ENCODE peak calls at places on chromosomes 1 and 21, in seven cellular contexts. G is HT-29; C is effector memory CD4-positive, alpha-beta T cell; T is GM23248; W is AG08395; K is ACHN; O is foreskin fibroblast. Y is an unnamed sample.

GRCh38 chr1:214280386-214281029 is 451 bp upstream of the SMYD2 start:
- DNase-seq in G (peak), C (no peak), T (peak), W (peak), K (peak), O (peak), Y (no peak)

GRCh38 chr1:166083887-166084286 is 82.9 kb downstream of the FAM78B start:
- DNase-seq in G (no peak), C (no peak), T (no peak), W (no peak), K (no peak), O (no peak), Y (no peak)

GRCh38 chr1:209827384-209828261 is at the start of gene UTP25:
- DNase-seq in G (peak), C (peak), T (peak), W (peak), K (peak), O (peak), Y (peak)

GRCh38 chr1:81650741-81651140 is 150.0 kb upstream of the ADGRL2 start:
- DNase-seq in G (peak), C (no peak), T (no peak), W (no peak), K (no peak), O (no peak), Y (no peak)

GRCh38 chr21:27572681-27573080 is 605.8 kb upstream of the ADAMTS5 start:
- DNase-seq in G (no peak), C (no peak), T (peak), W (peak), K (peak), O (peak), Y (no peak)

GRCh38 chr1:74222701-74223100 is 12.5 kb upstream of the TNNI3K start:
- DNase-seq in G (peak), C (no peak), T (no peak), W (no peak), K (no peak), O (peak), Y (no peak)

GRCh38 chr21:25487046-25487594 is 120.2 kb downstream of the MRPL39 start:
- DNase-seq in G (no peak), C (no peak), T (peak), W (no peak), K (no peak), O (no peak), Y (no peak)

GRCh38 chr1:108512239-108513071 is 47.4 kb upstream of the EEIG2 start:
- DNase-seq in G (peak), C (no peak), T (peak), W (peak), K (peak), O (peak), Y (no peak)

GRCh38 chr1:14184346-14184963 is 414.0 kb upstream of the KAZN start:
- DNase-seq in G (no peak), C (no peak), T (no peak), W (no peak), K (no peak), O (no peak), Y (no peak)

GRCh38 chr21:33203371-33203724 is 26.4 kb upstream of the IFNAR2 start:
- DNase-seq in G (no peak), C (no peak), T (no peak), W (no peak), K (no peak), O (no peak), Y (no peak)

GRCh38 chr1:201731592-201731991 is 97.4 kb upstream of the IPO9 start:
- DNase-seq in G (no peak), C (no peak), T (no peak), W (no peak), K (no peak), O (no peak), Y (no peak)

GRCh38 chr1:107318932-107319331 is 178.1 kb downstream of the NTNG1 start:
- DNase-seq in G (no peak), C (no peak), T (no peak), W (no peak), K (no peak), O (no peak), Y (no peak)

GRCh38 chr21:38637161-38637560 is 138.9 kb upstream of the ERG start:
- DNase-seq in G (no peak), C (no peak), T (peak), W (no peak), K (no peak), O (no peak), Y (no peak)

GRCh38 chr1:169044971-169045370 is 61.5 kb upstream of the ATP1B1 start:
- DNase-seq in G (no peak), C (no peak), T (no peak), W (no peak), K (no peak), O (no peak), Y (no peak)

GRCh38 chr1:15698201-15698600 is 14.1 kb downstream of the PLEKHM2 start:
- DNase-seq in G (no peak), C (no peak), T (no peak), W (no peak), K (no peak), O (no peak), Y (no peak)

GRCh38 chr21:37683396-37684114 is 232.7 kb downstream of the KCNJ6 start:
- DNase-seq in G (no peak), C (no peak), T (no peak), W (no peak), K (no peak), O (no peak), Y (no peak)

GRCh38 chr1:235527196-235527814 is 23.1 kb upstream of the B3GALNT2 start:
- DNase-seq in G (no peak), C (no peak), T (no peak), W (no peak), K (no peak), O (peak), Y (no peak)

GRCh38 chr1:205344010-205344808 is 12.5 kb downstream of the KLHDC8A start:
- DNase-seq in G (no peak), C (no peak), T (peak), W (no peak), K (no peak), O (peak), Y (peak)

GRCh38 chr1:74731399-74732052 is 1.3 kb downstream of the CRYZ start:
- DNase-seq in G (peak), C (no peak), T (peak), W (no peak), K (peak), O (peak), Y (no peak)

GRCh38 chr1:152325111-152325510 is at the start of gene FLG:
- DNase-seq in G (peak), C (no peak), T (no peak), W (no peak), K (no peak), O (no peak), Y (no peak)

GRCh38 chr1:206829282-206829681 is 36.1 kb upstream of the IL20 start:
- DNase-seq in G (no peak), C (no peak), T (no peak), W (no peak), K (no peak), O (no peak), Y (no peak)

GRCh38 chr1:15430787-15431570 is 7.3 kb upstream of the CTRC start:
- DNase-seq in G (peak), C (peak), T (peak), W (peak), K (no peak), O (peak), Y (peak)

GRCh38 chr1:173255214-173255813 is 48.2 kb upstream of the TNFSF4 start:
- DNase-seq in G (peak), C (no peak), T (peak), W (peak), K (peak), O (peak), Y (no peak)

GRCh38 chr1:219422811-219423598 is 189.9 kb downstream of the ZC3H11B start:
- DNase-seq in G (no peak), C (no peak), T (peak), W (peak), K (no peak), O (peak), Y (no peak)

GRCh38 chr1:44523747-44524146 is 118.7 kb downstream of the RNF220 start:
- DNase-seq in G (no peak), C (no peak), T (no peak), W (no peak), K (no peak), O (no peak), Y (no peak)

GRCh38 chr1:38114633-38115032 is 68.0 kb upstream of the POU3F1 start:
- DNase-seq in G (no peak), C (no peak), T (no peak), W (no peak), K (no peak), O (no peak), Y (no peak)

GRCh38 chr1:230855886-230856285 is 12.4 kb downstream of the C1orf198 start:
- DNase-seq in G (no peak), C (no peak), T (no peak), W (no peak), K (no peak), O (peak), Y (no peak)

GRCh38 chr1:161989801-161990200 is 33.9 kb downstream of the OLFML2B start:
- DNase-seq in G (no peak), C (no peak), T (no peak), W (no peak), K (no peak), O (no peak), Y (no peak)

GRCh38 chr1:151715726-151716404 is 738 bp downstream of the CELF3 start:
- DNase-seq in G (no peak), C (no peak), T (no peak), W (no peak), K (no peak), O (no peak), Y (no peak)

GRCh38 chr1:236030572-236030971 is 34.3 kb downstream of the NID1 start:
- DNase-seq in G (no peak), C (no peak), T (no peak), W (no peak), K (no peak), O (no peak), Y (no peak)

GRCh38 chr1:77347646-77348045 is 65.8 kb downstream of the AK5 start:
- DNase-seq in G (no peak), C (no peak), T (peak), W (peak), K (peak), O (peak), Y (no peak)

GRCh38 chr1:205950826-205951549 is 7.7 kb upstream of the SLC26A9 start:
- DNase-seq in G (no peak), C (no peak), T (peak), W (peak), K (peak), O (peak), Y (no peak)

Y was measured in CD8-positive, alpha-beta memory T cell.